ENCODE peak calls at places on chromosomes 2 and 18, in six cellular contexts. O, D, S, Z, T and X are unnamed samples. For H3K4me1, the result is how much of the 10 kb centered on the place peaks cover.

GRCh38 chr2:20212459-20212870 is 12.5 kb downstream of the SDC1 start:
- DNase-seq in O (no peak), D (peak), S (no peak), Z (peak), T (no peak), X (peak)

GRCh38 chr2:21696900-21697299 is 573.1 kb downstream of the TDRD15 start:
- DNase-seq in O (no peak), D (no peak), S (no peak), Z (no peak), T (no peak), X (no peak)

GRCh38 chr2:47301277-47301618 is 101.7 kb upstream of the MSH2 start:
- DNase-seq in O (no peak), D (no peak), S (no peak), Z (no peak), T (no peak), X (no peak)

GRCh38 chr2:152425765-152426710 is 91.1 kb downstream of the FMNL2 start:
- DNase-seq in O (no peak), D (no peak), S (no peak), Z (no peak), T (no peak), X (no peak)

GRCh38 chr2:73561422-73561821 is 80.8 kb downstream of the NAT8 start:
- DNase-seq in O (no peak), D (no peak), S (no peak), Z (no peak), T (no peak), X (no peak)

GRCh38 chr2:114857196-114857595 is 414.8 kb downstream of the DPP10 start:
- DNase-seq in O (no peak), D (no peak), S (no peak), Z (no peak), T (no peak), X (peak)

GRCh38 chr2:66170681-66171234 is 264.2 kb upstream of the MEIS1 start:
- DNase-seq in O (no peak), D (no peak), S (no peak), Z (no peak), T (no peak), X (no peak)

GRCh38 chr2:229370484-229370883 is 99.4 kb upstream of the PID1 start:
- DNase-seq in O (no peak), D (no peak), S (no peak), Z (no peak), T (no peak), X (no peak)

GRCh38 chr18:76149728-76150127 is 345.3 kb downstream of the ZNF516 start:
- DNase-seq in O (no peak), D (no peak), S (no peak), Z (no peak), T (no peak), X (peak)

GRCh38 chr2:98012561-98012979 is 16.8 kb upstream of the TMEM131 start:
- DNase-seq in O (no peak), D (no peak), S (no peak), Z (no peak), T (no peak), X (no peak)

GRCh38 chr18:77067315-77068061 is 65.1 kb downstream of the MBP start:
- DNase-seq in O (peak), D (peak), S (peak), Z (no peak), T (peak), X (no peak)

GRCh38 chr2:36538345-36538744 is 59.6 kb downstream of the FEZ2 start:
- DNase-seq in O (no peak), D (peak), S (no peak), Z (no peak), T (no peak), X (no peak)

GRCh38 chr2:12061317-12061716 is 314.9 kb downstream of the LPIN1 start:
- DNase-seq in O (no peak), D (peak), S (no peak), Z (no peak), T (no peak), X (no peak)

GRCh38 chr2:156405586-156405985 is 30.6 kb upstream of the GPD2 start:
- DNase-seq in O (no peak), D (peak), S (no peak), Z (peak), T (peak), X (no peak)

GRCh38 chr2:30463535-30463934 is 16.5 kb downstream of the LCLAT1 start:
- DNase-seq in O (no peak), D (no peak), S (no peak), Z (no peak), T (no peak), X (no peak)

GRCh38 chr18:53941601-53942335 is 282.7 kb downstream of the MBD2 start:
- DNase-seq in O (no peak), D (no peak), S (no peak), Z (no peak), T (no peak), X (no peak)

GRCh38 chr18:22363867-22364463 is 53.8 kb downstream of the CTAGE1 start:
- DNase-seq in O (no peak), D (peak), S (no peak), Z (no peak), T (no peak), X (no peak)

GRCh38 chr2:101801496-101801895 is 104.0 kb downstream of the MAP4K4 start:
- DNase-seq in O (no peak), D (no peak), S (no peak), Z (no peak), T (no peak), X (no peak)
- H3K27ac ChIP-seq in O (no peak), D (no peak), S (peak), Z (no peak), T (no peak), X (peak)

GRCh38 chr2:38601061-38601460 is 1.7 kb downstream of the HNRNPLL start:
- DNase-seq in O (no peak), D (no peak), S (no peak), Z (no peak), T (no peak), X (no peak)

GRCh38 chr2:38598200-38598990 is 4.3 kb downstream of the HNRNPLL start:
- DNase-seq in O (no peak), D (peak), S (no peak), Z (no peak), T (no peak), X (no peak)

GRCh38 chr2:38600242-38600891 is 2.4 kb downstream of the HNRNPLL start:
- DNase-seq in O (no peak), D (peak), S (no peak), Z (peak), T (no peak), X (no peak)

GRCh38 chr2:38598991-38599295 is 3.8 kb downstream of the HNRNPLL start:
- DNase-seq in O (no peak), D (peak), S (no peak), Z (no peak), T (no peak), X (no peak)

GRCh38 chr2:38599706-38600105 is 3.0 kb downstream of the HNRNPLL start:
- DNase-seq in O (no peak), D (peak), S (no peak), Z (no peak), T (no peak), X (no peak)
- H3K4me1 ChIP-seq in O (under half), D (under half), S (half or more), Z (under half), T (half or more), X (under half)

GRCh38 chr2:6384341-6384740 is 481.4 kb downstream of the CMPK2 start:
- DNase-seq in O (no peak), D (no peak), S (no peak), Z (no peak), T (no peak), X (no peak)
- H3K27ac ChIP-seq in O (no peak), D (no peak), S (no peak), Z (no peak), T (no peak), X (no peak)

GRCh38 chr2:10357770-10358169 is 55.1 kb downstream of the HPCAL1 start:
- DNase-seq in O (no peak), D (no peak), S (no peak), Z (no peak), T (no peak), X (peak)
- H3K4me1 ChIP-seq in O (under half), D (under half), S (under half), Z (under half), T (half or more), X (under half)

GRCh38 chr2:239778042-239778811 is 246.9 kb downstream of the NDUFA10 start:
- DNase-seq in O (no peak), D (no peak), S (no peak), Z (peak), T (no peak), X (peak)

GRCh38 chr2:239778861-239779591 is 246.1 kb downstream of the NDUFA10 start:
- DNase-seq in O (no peak), D (no peak), S (no peak), Z (peak), T (no peak), X (peak)

GRCh38 chr2:239781461-239781860 is 243.7 kb downstream of the NDUFA10 start:
- DNase-seq in O (no peak), D (no peak), S (no peak), Z (peak), T (no peak), X (peak)

GRCh38 chr2:239779592-239779983 is 245.6 kb downstream of the NDUFA10 start:
- DNase-seq in O (no peak), D (no peak), S (no peak), Z (no peak), T (no peak), X (peak)

DNA sequence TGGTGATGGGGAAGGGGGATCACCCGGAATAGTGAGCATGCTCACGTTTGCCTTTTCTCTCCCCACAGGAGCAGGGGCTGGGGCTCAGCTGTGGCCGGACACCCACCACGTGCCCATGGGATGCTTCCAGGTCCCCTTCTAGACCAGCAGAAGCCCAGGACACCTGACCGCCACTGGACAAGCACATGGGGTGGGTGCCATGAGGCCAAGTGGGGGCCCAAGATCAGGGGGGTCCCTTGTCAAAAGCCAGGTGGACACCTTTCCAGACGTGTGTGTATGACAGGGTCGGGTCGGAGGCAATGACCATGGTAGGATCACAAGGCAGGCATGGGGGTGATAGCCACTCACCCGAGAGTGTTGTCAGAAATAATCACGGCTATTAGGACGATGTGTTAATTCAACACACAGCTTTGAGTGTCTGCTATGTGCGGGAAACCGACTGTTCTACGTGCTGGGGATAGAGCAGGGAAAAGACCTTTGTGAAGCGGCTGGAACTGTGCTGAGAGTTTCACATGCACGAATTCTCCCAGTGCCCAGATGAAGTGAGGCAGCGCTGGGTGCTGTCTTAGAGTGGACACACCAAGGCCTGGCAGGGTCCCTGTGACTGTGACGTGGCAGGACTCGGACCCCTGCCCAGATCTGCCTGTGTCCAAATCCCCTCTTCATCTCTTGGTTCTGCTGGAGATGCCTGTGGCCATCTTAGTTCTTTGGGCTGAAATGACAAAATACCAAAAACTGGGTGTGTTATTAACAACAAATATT is 244.7 kb downstream of the NDUFA10 start:
- DNase-seq in O (no peak), D (no peak), S (no peak), Z (peak), T (no peak), X (peak)
- H3K27ac ChIP-seq in O (no peak), D (no peak), S (no peak), Z (no peak), T (no peak), X (no peak)

GRCh38 chr2:140972724-140973123 is 1158.1 kb downstream of the LRP1B start:
- DNase-seq in O (no peak), D (no peak), S (no peak), Z (no peak), T (no peak), X (no peak)

GRCh38 chr2:140975237-140975636 is 1155.6 kb downstream of the LRP1B start:
- DNase-seq in O (no peak), D (peak), S (no peak), Z (no peak), T (no peak), X (no peak)
- H3K4me1 ChIP-seq in O (under half), D (under half), S (under half), Z (under half), T (under half), X (under half)

DNA sequence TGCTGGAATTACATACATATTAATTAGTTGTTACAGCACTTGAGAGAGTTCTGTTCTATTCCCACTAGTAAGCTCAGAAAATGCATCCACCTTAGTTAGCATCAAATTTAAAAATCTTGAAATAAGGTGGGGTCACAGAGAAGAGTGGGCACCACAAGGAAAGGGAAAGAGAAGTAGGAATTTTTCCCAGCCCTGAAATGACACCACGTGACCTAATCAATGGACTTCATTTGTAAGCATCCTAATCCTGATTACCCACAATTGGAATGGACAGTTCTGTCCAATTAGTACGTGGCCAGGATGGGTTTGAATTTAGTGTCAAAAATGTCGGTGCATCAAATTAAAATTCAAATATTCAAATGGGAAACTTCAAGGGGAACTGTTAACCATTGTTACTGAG is 186.8 kb downstream of the FIGN start:
- DNase-seq in O (no peak), D (no peak), S (no peak), Z (no peak), T (no peak), X (no peak)
- H3K27ac ChIP-seq in O (no peak), D (no peak), S (no peak), Z (no peak), T (no peak), X (no peak)

GRCh38 chr2:216663846-216664245 is 30.6 kb downstream of the IGFBP2 start:
- DNase-seq in O (no peak), D (no peak), S (no peak), Z (no peak), T (no peak), X (peak)

GRCh38 chr2:216660496-216660895 is 27.3 kb downstream of the IGFBP2 start:
- DNase-seq in O (no peak), D (no peak), S (no peak), Z (no peak), T (no peak), X (peak)

GRCh38 chr2:216661051-216661450 is 27.8 kb downstream of the IGFBP2 start:
- DNase-seq in O (no peak), D (no peak), S (no peak), Z (no peak), T (no peak), X (no peak)

GRCh38 chr2:216663106-216663505 is 29.9 kb downstream of the IGFBP2 start:
- DNase-seq in O (no peak), D (no peak), S (no peak), Z (no peak), T (peak), X (peak)

DNA sequence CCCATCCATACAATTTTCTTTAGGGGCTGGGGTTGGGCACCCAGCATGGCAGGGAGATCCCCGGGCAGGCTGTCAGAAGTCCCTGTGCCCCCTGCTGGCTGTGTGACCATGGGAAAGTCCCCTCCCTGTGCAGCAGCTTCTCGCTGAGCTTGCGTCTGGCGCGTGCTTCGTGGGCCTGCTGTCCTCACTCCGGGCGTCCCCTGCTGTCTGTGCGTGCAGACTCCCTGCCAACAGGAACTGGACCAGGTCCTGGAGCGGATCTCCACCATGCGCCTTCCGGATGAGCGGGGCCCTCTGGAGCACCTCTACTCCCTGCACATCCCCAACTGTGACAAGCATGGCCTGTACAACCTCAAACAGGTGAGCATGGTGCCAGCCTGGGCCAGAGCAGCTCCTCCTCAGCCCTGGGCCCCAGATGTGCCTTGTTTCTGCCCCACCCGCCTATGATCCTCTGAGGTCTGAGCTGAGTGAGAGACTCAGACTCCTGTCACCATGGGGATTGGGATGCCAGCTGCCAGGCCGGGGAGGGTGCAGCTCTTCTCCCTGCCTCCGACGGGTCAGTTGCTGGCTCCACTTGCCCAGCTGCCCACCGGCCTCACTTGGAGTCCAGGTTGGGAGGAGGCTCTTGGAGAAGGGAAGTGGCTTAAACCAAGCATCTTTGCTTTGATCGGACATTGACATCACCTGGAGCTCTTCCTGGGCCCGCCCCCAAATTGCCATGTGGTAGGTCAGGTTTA is 28.6 kb downstream of the IGFBP2 start:
- DNase-seq in O (no peak), D (no peak), S (no peak), Z (no peak), T (peak), X (peak)
- H3K4me1 ChIP-seq in O (under half), D (under half), S (under half), Z (under half), T (half or more), X (under half)